ENCODE peak calls at places on chromosomes 1 and 21, in six cellular contexts. C, S, U, H, E and F are unnamed samples. For H3K36me3, the result is how much of the 10 kb centered on the place peaks cover.

GRCh38 chr1:54404939-54405880 is 984 bp downstream of the SSBP3 start:
- DNase-seq in H (no peak), C (peak), S (peak), U (no peak), E (no peak), F (peak)

GRCh38 chr1:231594123-231594522 is 32.5 kb upstream of the DISC1 start:
- DNase-seq in H (no peak), S (no peak), C (no peak), U (no peak), E (no peak), F (no peak)

GRCh38 chr1:44355582-44356305 is 687 bp upstream of the ERI3 start:
- DNase-seq in C (no peak), S (no peak), U (no peak), E (no peak), H (no peak), F (no peak)

GRCh38 chr1:155548706-155549105 is 13.9 kb downstream of the ASH1L start:
- DNase-seq in S (no peak), E (no peak), H (no peak), C (no peak), U (no peak), F (no peak)

GRCh38 chr1:185483647-185484450 is 166.8 kb upstream of the IVNS1ABP start:
- DNase-seq in C (no peak), H (peak), S (no peak), U (peak), E (no peak), F (no peak)

GRCh38 chr1:87200875-87201638 is 127.6 kb upstream of the LMO4 start:
- DNase-seq in C (no peak), U (no peak), H (no peak), S (no peak), E (no peak), F (no peak)

GRCh38 chr21:45927851-45928850 is 53.4 kb upstream of the COL6A1 start:
- DNase-seq in E (no peak), S (no peak), H (no peak), C (no peak), U (no peak), F (no peak)

GRCh38 chr1:151165281-151165737 is 393 bp downstream of the LYSMD1 start:
- DNase-seq in U (peak), C (no peak), S (peak), H (no peak), E (peak), F (peak)

GRCh38 chr1:30868833-30869435 is 39.6 kb downstream of the SDC3 start:
- DNase-seq in S (no peak), U (no peak), H (no peak), C (no peak), E (no peak), F (no peak)

GRCh38 chr1:102191723-102192122 is 195.0 kb upstream of the OLFM3 start:
- DNase-seq in H (peak), S (peak), U (no peak), E (no peak), C (no peak), F (no peak)
- H3K4me3 ChIP-seq in H (no peak), S (no peak), U (no peak), E (no peak), C (no peak), F (no peak)

GRCh38 chr1:169288011-169288414 is 79.6 kb downstream of the NME7 start:
- DNase-seq in C (no peak), H (peak), E (no peak), U (no peak), S (no peak), F (no peak)
- TF ChIP-seq CTCF in C (no peak), H (no peak), E (no peak), U (no peak), S (no peak), F (no peak)

DNA sequence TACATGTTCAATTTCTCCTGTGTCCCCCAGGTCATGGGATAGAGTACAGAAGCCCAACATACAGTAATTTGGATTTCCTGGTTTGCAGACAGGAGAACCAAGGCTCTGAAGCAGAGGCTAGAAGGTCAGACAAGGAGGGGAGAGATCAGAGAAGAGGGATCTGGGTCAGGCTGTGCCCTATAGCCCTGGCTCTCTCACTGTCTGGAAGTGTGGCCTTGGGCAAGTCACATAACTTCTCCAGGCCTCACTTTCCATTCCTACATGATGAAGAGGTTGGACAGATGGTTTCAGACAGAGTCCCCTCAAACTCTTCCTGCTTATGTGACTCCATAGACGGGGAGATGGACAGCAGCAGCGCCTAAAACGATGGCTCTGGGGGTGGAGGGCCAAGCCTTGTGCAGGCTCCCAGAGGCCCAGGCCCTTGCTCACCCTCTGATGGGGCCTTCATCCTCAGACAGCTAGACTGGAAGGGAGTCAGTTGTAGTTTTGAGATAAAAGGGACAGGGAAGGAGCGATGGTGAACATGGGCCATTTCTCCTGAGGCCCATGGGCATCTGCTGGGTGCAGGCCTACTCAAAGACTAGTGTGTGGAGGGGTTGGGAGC is 2.9 kb downstream of the TRIM62 start:
- DNase-seq in S (no peak), H (no peak), C (no peak), E (no peak), U (no peak), F (no peak)
- H3K36me3 ChIP-seq in S (under half), H (under half), C (under half), E (under half), U (under half), F (under half)

DNA sequence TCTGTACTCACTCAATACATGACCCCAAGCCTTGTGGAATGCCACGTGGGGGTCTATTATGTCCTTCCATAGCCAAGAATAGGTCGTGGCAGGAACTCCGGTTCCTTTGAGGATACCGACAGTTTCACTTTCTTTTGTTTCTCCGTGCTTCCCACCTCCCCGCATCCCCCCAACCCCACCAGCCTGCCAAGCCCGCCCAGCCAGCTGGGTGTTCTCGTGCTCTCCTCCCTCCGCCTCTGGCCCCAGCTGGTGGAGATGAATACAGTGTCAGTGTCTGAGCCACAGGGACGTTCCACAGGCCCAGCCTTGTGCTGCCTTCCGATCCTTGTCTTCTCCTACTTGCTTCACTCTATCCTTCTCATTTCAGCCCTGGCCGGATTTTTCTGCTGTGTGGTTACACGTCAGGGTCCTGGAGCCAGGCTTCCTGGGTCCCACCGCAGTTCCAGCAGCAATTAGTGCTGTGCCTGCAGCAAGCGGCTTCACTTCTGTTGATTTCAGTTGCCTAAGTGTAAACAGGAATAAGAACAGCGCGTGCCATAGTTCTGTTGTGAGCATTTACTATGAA is 4.1 kb upstream of the AGTRAP start:
- DNase-seq in E (peak), S (no peak), U (peak), C (peak), H (no peak), F (peak)
- H3K4me3 ChIP-seq in E (peak), S (no peak), U (peak), C (peak), H (peak), F (peak)